ENCODE peak calls at places on chromosomes 4 and X, in five cellular contexts. Y, J, S, N and R are unnamed samples.

GRCh38 chr4:128386761-128387599 is 99.4 kb upstream of the PGRMC2 start:
- DNase-seq in Y (peak; percentile 31), J (no peak), S (peak; percentile 95), N (peak; percentile 59), R (no peak)

GRCh38 chr4:182207806-182208483 is 35.3 kb upstream of the TENM3 start:
- DNase-seq in Y (peak; percentile 15), J (no peak), S (no peak), N (no peak), R (no peak)

GRCh38 chr4:164935363-164935762 is 42.1 kb downstream of the TRIM61 start:
- DNase-seq in Y (peak; percentile 60), J (peak; percentile 40), S (no peak), N (peak; percentile 4), R (no peak)

GRCh38 chrX:19628006-19628575 is 112.8 kb upstream of the MAP3K15 start:
- DNase-seq in Y (no peak), J (no peak), S (no peak), N (no peak), R (no peak)

GRCh38 chr4:110216079-110216478 is 17.7 kb upstream of the ELOVL6 start:
- DNase-seq in Y (no peak), J (no peak), S (no peak), N (no peak), R (no peak)

GRCh38 chrX:41781500-41781899 is 57.5 kb downstream of the GPR82 start:
- DNase-seq in Y (peak; percentile 55), J (peak; percentile 50), S (no peak), N (peak; percentile 18), R (no peak)

GRCh38 chr4:3702084-3702521 is 64.1 kb upstream of the ADRA2C start:
- DNase-seq in Y (no peak), J (no peak), S (no peak), N (no peak), R (no peak)

GRCh38 chr4:186151499-186151898 is 39.9 kb upstream of the CYP4V2 start:
- DNase-seq in Y (no peak), J (no peak), S (no peak), N (no peak), R (no peak)